ENCODE peak calls at places on chromosomes 6 and 20, in four cellular contexts. X is Daoy, A is GM19239, F is T-helper 1 cell. U is an unnamed sample.

GRCh38 chr6:43811101-43812099 is 41.4 kb downstream of the VEGFA start:
- DNase-seq in X (peak), A (no peak), F (no peak), U (no peak)

GRCh38 chr6:81818778-81819491 is 66.5 kb upstream of the TENT5A start:
- DNase-seq in X (no peak), A (no peak), F (no peak), U (no peak)

GRCh38 chr6:49082611-49083010 is 380.4 kb downstream of the MMUT start:
- DNase-seq in X (no peak), A (no peak), F (no peak), U (no peak)

GRCh38 chr6:113584767-113585166 is 272.4 kb upstream of the MARCKS start:
- DNase-seq in X (no peak), A (no peak), F (no peak), U (no peak)

GRCh38 chr6:119533603-119534279 is 184.2 kb upstream of the MAN1A1 start:
- DNase-seq in X (peak), A (no peak), F (no peak), U (no peak)

GRCh38 chr6:127342946-127343752 is at the start of gene ECHDC1:
- DNase-seq in X (peak), A (peak), F (peak), U (peak)

GRCh38 chr20:37361336-37361735 is 15.4 kb downstream of the SRC start:
- DNase-seq in X (no peak), A (no peak), F (no peak), U (no peak)

GRCh38 chr6:39451831-39452230 is 129.3 kb upstream of the KCNK16 start:
- DNase-seq in X (peak), A (no peak), F (no peak), U (no peak)

GRCh38 chr20:46784450-46785127 is 75.1 kb downstream of the SLC2A10 start:
- DNase-seq in X (peak), A (no peak), F (no peak), U (peak)

GRCh38 chr6:158631678-158632537 is 12.6 kb downstream of the DYNLT1 start:
- DNase-seq in X (peak), A (no peak), F (no peak), U (no peak)

GRCh38 chr6:120874422-120874821 is 459.9 kb downstream of the TBC1D32 start:
- DNase-seq in X (no peak), A (no peak), F (no peak), U (no peak)

GRCh38 chr6:91161246-91161645 is 574.4 kb upstream of the MAP3K7 start:
- DNase-seq in X (no peak), A (no peak), F (no peak), U (no peak)

GRCh38 chr20:62119591-62120364 is 2.5 kb upstream of the LSM14B start:
- DNase-seq in X (no peak), A (no peak), F (no peak), U (no peak)

GRCh38 chr20:24838551-24839530 is 110.2 kb upstream of the CST7 start:
- DNase-seq in X (no peak), A (no peak), F (no peak), U (no peak)

GRCh38 chr20:36808317-36809257 is 35.0 kb upstream of the DSN1 start:
- DNase-seq in X (peak), A (peak), F (peak), U (peak)

GRCh38 chr6:63447134-63447533 is 125.1 kb upstream of the LOC128125822 start:
- DNase-seq in X (no peak), A (no peak), F (no peak), U (no peak)

GRCh38 chr6:121285041-121285440 is 49.2 kb downstream of the TBC1D32 start:
- DNase-seq in X (no peak), A (no peak), F (no peak), U (no peak)

GRCh38 chr6:24194968-24195700 is 69.1 kb downstream of the NRSN1 start:
- DNase-seq in X (peak), A (no peak), F (no peak), U (no peak)

GRCh38 chr6:169985121-169986015 is 233.9 kb downstream of the ERMARD start:
- DNase-seq in X (no peak), A (no peak), F (no peak), U (no peak)

GRCh38 chr20:8005033-8005432 is 14.5 kb downstream of the TMX4 start:
- DNase-seq in X (no peak), A (no peak), F (no peak), U (no peak)

GRCh38 chr6:154938245-154938583 is 56.9 kb upstream of the TIAM2 start:
- DNase-seq in X (no peak), A (no peak), F (no peak), U (no peak)

GRCh38 chr20:44358776-44359175 is 3.3 kb downstream of the HNF4A start:
- DNase-seq in X (no peak), A (no peak), F (no peak), U (no peak)

GRCh38 chr20:57211949-57212889 is 54.2 kb downstream of the BMP7 start:
- DNase-seq in X (peak), A (no peak), F (no peak), U (peak)

GRCh38 chr20:62202083-62202395 is 18.0 kb downstream of the HRH3 start:
- DNase-seq in X (peak), A (no peak), F (no peak), U (no peak)

GRCh38 chr6:30515106-30515505 is 25.8 kb downstream of the HLA-E start:
- DNase-seq in X (no peak), A (no peak), F (no peak), U (no peak)